ENCODE peak calls at places on chromosomes 1 and 21, in ten cellular contexts. One of them, this sample, is unnamed.

GRCh38 chr21:32481875-32482408 is 69.4 kb downstream of the EVA1C start:
- DNase-seq in HCT116: no peak
- DNase-seq in tibial nerve: no peak
- DNase-seq in testis: no peak
- DNase-seq in gastrocnemius medialis: no peak
- DNase-seq in heart left ventricle: no peak
- DNase-seq in ovary: no peak
- DNase-seq in breast epithelium: no peak
- DNase-seq in H1: no peak
- DNase-seq in stomach: no peak
- DNase-seq in this sample: no peak

GRCh38 chr1:40153073-40153770 is 8.0 kb upstream of the RLF start:
- DNase-seq in HCT116: peak
- DNase-seq in tibial nerve: no peak
- DNase-seq in testis: peak
- DNase-seq in gastrocnemius medialis: no peak
- DNase-seq in heart left ventricle: no peak
- DNase-seq in ovary: no peak
- DNase-seq in breast epithelium: no peak
- DNase-seq in H1: no peak
- DNase-seq in stomach: no peak
- DNase-seq in this sample: no peak

GRCh38 chr1:19476440-19477190 is 8.7 kb downstream of the CAPZB start:
- DNase-seq in HCT116: no peak
- DNase-seq in tibial nerve: no peak
- DNase-seq in testis: no peak
- DNase-seq in gastrocnemius medialis: no peak
- DNase-seq in heart left ventricle: no peak
- DNase-seq in ovary: no peak
- DNase-seq in breast epithelium: no peak
- DNase-seq in H1: no peak
- DNase-seq in stomach: no peak
- DNase-seq in this sample: peak

GRCh38 chr1:241310451-241310850 is 46.6 kb downstream of the RGS7 start:
- DNase-seq in HCT116: no peak
- DNase-seq in tibial nerve: no peak
- DNase-seq in testis: no peak
- DNase-seq in gastrocnemius medialis: no peak
- DNase-seq in heart left ventricle: no peak
- DNase-seq in ovary: no peak
- DNase-seq in breast epithelium: no peak
- DNase-seq in H1: no peak
- DNase-seq in stomach: no peak
- DNase-seq in this sample: no peak

GRCh38 chr1:164683235-164683634 is 124.3 kb downstream of the PBX1 start:
- DNase-seq in HCT116: peak
- DNase-seq in tibial nerve: no peak
- DNase-seq in testis: no peak
- DNase-seq in gastrocnemius medialis: no peak
- DNase-seq in heart left ventricle: no peak
- DNase-seq in ovary: no peak
- DNase-seq in breast epithelium: no peak
- DNase-seq in H1: no peak
- DNase-seq in stomach: no peak
- DNase-seq in this sample: no peak

GRCh38 chr1:93844262-93845045 is 34.6 kb downstream of the DNTTIP2 start:
- DNase-seq in HCT116: peak
- DNase-seq in tibial nerve: no peak
- DNase-seq in testis: peak
- DNase-seq in gastrocnemius medialis: no peak
- DNase-seq in heart left ventricle: no peak
- DNase-seq in ovary: no peak
- DNase-seq in breast epithelium: peak
- DNase-seq in H1: no peak
- DNase-seq in stomach: peak
- DNase-seq in this sample: peak

GRCh38 chr1:201260236-201260591 is 23.1 kb upstream of the PKP1 start:
- DNase-seq in HCT116: no peak
- DNase-seq in tibial nerve: no peak
- DNase-seq in testis: no peak
- DNase-seq in gastrocnemius medialis: no peak
- DNase-seq in heart left ventricle: peak
- DNase-seq in ovary: no peak
- DNase-seq in breast epithelium: peak
- DNase-seq in H1: no peak
- DNase-seq in stomach: no peak
- DNase-seq in this sample: no peak

GRCh38 chr1:68347415-68347814 is 102.3 kb downstream of the RPE65 start:
- DNase-seq in HCT116: no peak
- DNase-seq in tibial nerve: no peak
- DNase-seq in testis: peak
- DNase-seq in gastrocnemius medialis: peak
- DNase-seq in heart left ventricle: peak
- DNase-seq in ovary: no peak
- DNase-seq in breast epithelium: no peak
- DNase-seq in H1: no peak
- DNase-seq in stomach: no peak
- DNase-seq in this sample: peak

GRCh38 chr1:84632142-84632541 is 57.9 kb upstream of the CTBS start:
- DNase-seq in HCT116: no peak
- DNase-seq in tibial nerve: no peak
- DNase-seq in testis: no peak
- DNase-seq in gastrocnemius medialis: no peak
- DNase-seq in heart left ventricle: peak
- DNase-seq in ovary: no peak
- DNase-seq in breast epithelium: no peak
- DNase-seq in H1: no peak
- DNase-seq in stomach: no peak
- DNase-seq in this sample: no peak

GRCh38 chr1:84634536-84635205 is 55.6 kb downstream of the SSX2IP start:
- DNase-seq in HCT116: no peak
- DNase-seq in tibial nerve: no peak
- DNase-seq in testis: no peak
- DNase-seq in gastrocnemius medialis: no peak
- DNase-seq in heart left ventricle: no peak
- DNase-seq in ovary: no peak
- DNase-seq in breast epithelium: no peak
- DNase-seq in H1: no peak
- DNase-seq in stomach: no peak
- DNase-seq in this sample: no peak

GRCh38 chr1:84632975-84633427 is 57.3 kb downstream of the SSX2IP start:
- DNase-seq in HCT116: peak
- DNase-seq in tibial nerve: no peak
- DNase-seq in testis: no peak
- DNase-seq in gastrocnemius medialis: no peak
- DNase-seq in heart left ventricle: no peak
- DNase-seq in ovary: no peak
- DNase-seq in breast epithelium: no peak
- DNase-seq in H1: no peak
- DNase-seq in stomach: no peak
- DNase-seq in this sample: no peak

DNA sequence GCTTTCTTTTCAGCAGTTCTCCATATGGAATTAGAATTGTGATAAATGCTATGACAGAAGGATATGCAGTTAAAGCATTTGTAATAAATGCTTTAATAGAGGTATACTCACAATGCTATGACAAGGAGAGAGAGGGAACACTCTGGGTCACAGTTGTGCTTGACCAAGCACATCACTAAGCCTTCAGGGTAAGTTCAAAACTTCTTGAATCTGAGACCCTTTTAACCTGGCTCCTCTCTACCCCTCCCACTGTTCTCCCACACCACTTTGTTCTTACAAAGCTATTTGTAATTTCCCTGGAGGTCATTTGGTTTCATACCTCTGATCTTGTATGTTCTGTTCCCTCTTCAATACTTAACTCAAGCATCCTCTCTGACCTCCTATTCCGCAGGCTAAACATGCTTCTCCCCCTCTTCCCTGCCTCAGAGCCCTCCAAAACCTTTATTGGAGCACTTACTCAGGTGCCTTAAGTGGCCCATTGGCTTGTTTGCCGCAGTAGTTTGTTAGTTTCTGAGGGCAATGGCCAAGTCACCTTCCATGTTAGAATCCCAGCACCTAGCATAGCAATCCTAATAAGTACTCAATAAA is 54.9 kb downstream of the SSX2IP start:
- DNase-seq in HCT116: no peak
- DNase-seq in tibial nerve: no peak
- DNase-seq in testis: no peak
- DNase-seq in gastrocnemius medialis: no peak
- DNase-seq in heart left ventricle: no peak
- DNase-seq in ovary: no peak
- DNase-seq in breast epithelium: no peak
- DNase-seq in H1: no peak
- DNase-seq in stomach: no peak
- DNase-seq in this sample: no peak
- TF ChIP-seq CTCF in HCT116: no peak
- TF ChIP-seq CTCF in tibial nerve: no peak
- TF ChIP-seq CTCF in testis: no peak
- TF ChIP-seq CTCF in gastrocnemius medialis: no peak
- TF ChIP-seq CTCF in heart left ventricle: no peak
- TF ChIP-seq CTCF in ovary: no peak
- TF ChIP-seq CTCF in breast epithelium: no peak
- TF ChIP-seq CTCF in H1: no peak
- TF ChIP-seq CTCF in stomach: no peak
- TF ChIP-seq CTCF in this sample: no peak

DNA sequence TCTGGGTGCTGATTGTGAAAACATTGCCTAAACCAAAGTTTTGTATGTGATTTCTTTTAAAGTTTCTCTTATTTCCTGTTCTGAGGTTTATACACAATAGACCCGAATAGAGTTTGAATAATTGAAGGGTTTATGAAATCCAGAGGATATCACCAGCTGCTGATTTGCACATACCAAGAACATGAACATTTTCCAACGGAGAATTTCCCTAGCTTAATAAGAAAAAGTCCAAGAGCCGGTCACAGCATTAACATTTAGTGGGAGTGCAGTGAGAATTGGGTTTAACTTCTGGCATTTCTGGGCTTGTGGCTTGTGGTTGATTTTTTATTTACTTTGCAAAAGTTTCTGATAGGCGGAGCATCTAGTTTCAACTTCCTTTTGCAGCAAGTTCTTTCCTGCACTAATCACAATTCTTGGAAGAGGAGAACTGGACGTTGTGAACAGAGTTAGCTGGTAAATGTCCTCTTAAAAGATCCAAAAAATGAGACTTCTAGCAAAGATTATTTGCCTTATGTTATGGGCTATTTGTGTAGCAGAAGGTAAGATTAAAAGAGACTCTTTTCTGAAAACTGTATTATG is at the start of gene CFH:
- DNase-seq in HCT116: no peak
- DNase-seq in tibial nerve: no peak
- DNase-seq in testis: no peak
- DNase-seq in gastrocnemius medialis: no peak
- DNase-seq in heart left ventricle: no peak
- DNase-seq in ovary: no peak
- DNase-seq in breast epithelium: no peak
- DNase-seq in H1: no peak
- DNase-seq in stomach: no peak
- DNase-seq in this sample: no peak
- TF ChIP-seq POLR2A in HCT116: no peak
- TF ChIP-seq POLR2A in tibial nerve: peak
- TF ChIP-seq POLR2A in testis: peak
- TF ChIP-seq POLR2A in gastrocnemius medialis: peak
- TF ChIP-seq POLR2A in heart left ventricle: peak
- TF ChIP-seq POLR2A in ovary: peak
- TF ChIP-seq POLR2A in breast epithelium: no peak
- TF ChIP-seq POLR2A in H1: no peak
- TF ChIP-seq POLR2A in stomach: no peak
- TF ChIP-seq POLR2A in this sample: no peak

GRCh38 chr1:60947367-60947766 is 135.0 kb upstream of the NFIA start:
- DNase-seq in HCT116: no peak
- DNase-seq in tibial nerve: no peak
- DNase-seq in testis: no peak
- DNase-seq in gastrocnemius medialis: no peak
- DNase-seq in heart left ventricle: no peak
- DNase-seq in ovary: no peak
- DNase-seq in breast epithelium: no peak
- DNase-seq in H1: no peak
- DNase-seq in stomach: no peak
- DNase-seq in this sample: no peak

GRCh38 chr1:60949826-60950197 is 132.5 kb upstream of the NFIA start:
- DNase-seq in HCT116: no peak
- DNase-seq in tibial nerve: no peak
- DNase-seq in testis: no peak
- DNase-seq in gastrocnemius medialis: no peak
- DNase-seq in heart left ventricle: no peak
- DNase-seq in ovary: no peak
- DNase-seq in breast epithelium: no peak
- DNase-seq in H1: no peak
- DNase-seq in stomach: no peak
- DNase-seq in this sample: no peak

GRCh38 chr1:60948486-60948885 is 133.9 kb upstream of the NFIA start:
- DNase-seq in HCT116: no peak
- DNase-seq in tibial nerve: no peak
- DNase-seq in testis: no peak
- DNase-seq in gastrocnemius medialis: peak
- DNase-seq in heart left ventricle: no peak
- DNase-seq in ovary: no peak
- DNase-seq in breast epithelium: no peak
- DNase-seq in H1: no peak
- DNase-seq in stomach: no peak
- DNase-seq in this sample: no peak

GRCh38 chr1:60950431-60951068 is 131.8 kb upstream of the NFIA start:
- DNase-seq in HCT116: no peak
- DNase-seq in tibial nerve: no peak
- DNase-seq in testis: no peak
- DNase-seq in gastrocnemius medialis: no peak
- DNase-seq in heart left ventricle: no peak
- DNase-seq in ovary: no peak
- DNase-seq in breast epithelium: no peak
- DNase-seq in H1: no peak
- DNase-seq in stomach: no peak
- DNase-seq in this sample: no peak

DNA sequence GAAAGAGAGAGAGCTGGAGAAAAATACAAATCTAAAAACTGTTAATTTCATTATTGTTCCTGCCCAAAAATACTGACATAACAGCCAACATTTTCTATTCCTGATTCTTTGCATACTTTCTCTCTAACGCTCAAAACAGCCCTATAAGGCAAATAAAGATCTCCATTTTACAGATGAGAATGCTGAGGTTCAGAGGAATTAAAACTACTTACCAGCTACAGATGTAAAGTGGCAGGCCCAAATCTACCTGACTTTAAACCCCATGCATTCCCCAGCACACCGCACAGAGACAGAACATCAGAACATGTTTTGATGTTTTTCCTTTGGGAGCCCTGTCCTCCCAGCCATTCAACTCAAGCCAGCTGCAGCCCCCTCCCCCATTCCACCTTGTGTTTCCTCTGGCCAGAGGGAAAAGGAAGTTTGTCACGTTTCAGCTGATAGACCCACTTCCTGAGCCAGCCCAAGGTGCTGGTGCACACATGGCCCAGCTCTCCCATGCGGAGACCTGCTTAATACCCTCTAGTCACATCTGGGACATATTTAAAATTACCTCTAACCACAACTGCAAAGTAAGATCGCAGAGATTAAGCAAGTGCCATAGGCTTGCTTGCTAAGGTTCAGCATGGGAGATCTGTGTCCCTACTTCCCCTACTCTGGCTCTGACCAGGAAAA is 133.1 kb upstream of the NFIA start:
- DNase-seq in HCT116: no peak
- DNase-seq in tibial nerve: no peak
- DNase-seq in testis: no peak
- DNase-seq in gastrocnemius medialis: no peak
- DNase-seq in heart left ventricle: no peak
- DNase-seq in ovary: no peak
- DNase-seq in breast epithelium: no peak
- DNase-seq in H1: no peak
- DNase-seq in stomach: no peak
- DNase-seq in this sample: no peak
- H3K27ac ChIP-seq in HCT116: no peak
- H3K27ac ChIP-seq in tibial nerve: no peak
- H3K27ac ChIP-seq in testis: no peak
- H3K27ac ChIP-seq in gastrocnemius medialis: no peak
- H3K27ac ChIP-seq in heart left ventricle: no peak
- H3K27ac ChIP-seq in ovary: no peak
- H3K27ac ChIP-seq in breast epithelium: no peak
- H3K27ac ChIP-seq in H1: no peak
- H3K27ac ChIP-seq in stomach: no peak
- H3K27ac ChIP-seq in this sample: no peak

GRCh38 chr1:31664528-31664927 is 19.9 kb upstream of the PEF1 start:
- DNase-seq in HCT116: no peak
- DNase-seq in tibial nerve: no peak
- DNase-seq in testis: no peak
- DNase-seq in gastrocnemius medialis: no peak
- DNase-seq in heart left ventricle: no peak
- DNase-seq in ovary: no peak
- DNase-seq in breast epithelium: no peak
- DNase-seq in H1: no peak
- DNase-seq in stomach: no peak
- DNase-seq in this sample: no peak

GRCh38 chr1:31667065-31667785 is 22.5 kb upstream of the PEF1 start:
- DNase-seq in HCT116: no peak
- DNase-seq in tibial nerve: no peak
- DNase-seq in testis: no peak
- DNase-seq in gastrocnemius medialis: no peak
- DNase-seq in heart left ventricle: no peak
- DNase-seq in ovary: no peak
- DNase-seq in breast epithelium: no peak
- DNase-seq in H1: no peak
- DNase-seq in stomach: no peak
- DNase-seq in this sample: no peak

GRCh38 chr1:31663622-31664452 is 19.2 kb upstream of the PEF1 start:
- DNase-seq in HCT116: peak
- DNase-seq in tibial nerve: no peak
- DNase-seq in testis: peak
- DNase-seq in gastrocnemius medialis: peak
- DNase-seq in heart left ventricle: peak
- DNase-seq in ovary: peak
- DNase-seq in breast epithelium: peak
- DNase-seq in H1: peak
- DNase-seq in stomach: peak
- DNase-seq in this sample: peak

GRCh38 chr1:31666290-31666963 is 21.8 kb upstream of the PEF1 start:
- DNase-seq in HCT116: no peak
- DNase-seq in tibial nerve: peak
- DNase-seq in testis: no peak
- DNase-seq in gastrocnemius medialis: no peak
- DNase-seq in heart left ventricle: no peak
- DNase-seq in ovary: no peak
- DNase-seq in breast epithelium: no peak
- DNase-seq in H1: no peak
- DNase-seq in stomach: peak
- DNase-seq in this sample: no peak

DNA sequence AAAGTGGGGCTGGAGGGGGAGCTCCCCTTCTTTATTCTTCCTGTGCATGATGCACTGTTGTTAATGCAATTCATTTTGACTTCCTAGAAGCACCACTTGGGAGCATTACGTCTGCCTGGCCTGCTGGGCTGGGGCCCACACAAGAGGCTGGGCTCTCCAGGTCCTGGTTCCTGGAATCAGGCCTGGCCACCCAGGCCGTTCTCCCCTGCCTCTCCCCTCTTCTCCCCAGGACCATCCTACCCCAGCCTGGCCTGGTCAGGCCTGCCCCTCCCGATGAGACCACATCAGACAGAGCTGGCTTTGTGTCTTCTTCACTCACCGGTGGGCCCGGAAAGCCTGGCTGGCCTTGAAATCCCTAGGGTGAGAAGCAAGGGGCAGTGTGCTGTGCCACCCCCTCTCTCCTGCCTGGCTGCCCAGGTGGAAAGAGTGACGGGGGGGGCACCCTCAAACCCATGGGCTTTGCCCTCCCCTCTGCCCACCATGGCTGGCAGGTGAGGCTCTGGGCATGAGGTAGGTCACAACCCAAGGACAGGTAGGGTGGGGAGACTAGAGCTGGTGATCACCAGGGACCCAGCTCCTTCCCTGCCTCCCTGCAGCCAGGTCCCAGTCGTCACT is 20.7 kb upstream of the PEF1 start:
- DNase-seq in HCT116: no peak
- DNase-seq in tibial nerve: peak
- DNase-seq in testis: peak
- DNase-seq in gastrocnemius medialis: no peak
- DNase-seq in heart left ventricle: no peak
- DNase-seq in ovary: no peak
- DNase-seq in breast epithelium: no peak
- DNase-seq in H1: no peak
- DNase-seq in stomach: no peak
- DNase-seq in this sample: no peak
- TF ChIP-seq CTCF in HCT116: no peak
- TF ChIP-seq CTCF in tibial nerve: no peak
- TF ChIP-seq CTCF in testis: no peak
- TF ChIP-seq CTCF in gastrocnemius medialis: no peak
- TF ChIP-seq CTCF in heart left ventricle: no peak
- TF ChIP-seq CTCF in ovary: no peak
- TF ChIP-seq CTCF in breast epithelium: no peak
- TF ChIP-seq CTCF in H1: no peak
- TF ChIP-seq CTCF in stomach: no peak
- TF ChIP-seq CTCF in this sample: no peak

This sample was measured in adrenal gland.